ENCODE peak calls at places on chromosome 21, in ten cellular contexts. X, J, U, E, F, M, A, K, D and N are unnamed samples.

GRCh38 chr21:33811147-33812024 is 104.2 kb downstream of the ATP5PO start:
- DNase-seq in M (no peak), F (no peak), K (no peak), J (no peak), X (no peak), D (no peak), A (no peak), U (no peak), E (no peak), N (no peak)

GRCh38 chr21:17467829-17468228 is 45.0 kb upstream of the CXADR start:
- DNase-seq in U (no peak), X (no peak), F (no peak), D (no peak), E (no peak), K (no peak), M (no peak), J (no peak), A (no peak), N (no peak)

GRCh38 chr21:40732998-40733397 is 114.0 kb downstream of the DSCAM start:
- DNase-seq in J (no peak), A (no peak), F (no peak), K (no peak), E (no peak), X (no peak), M (no peak), U (no peak), D (no peak), N (no peak)

GRCh38 chr21:33396966-33397365 is 6.2 kb upstream of the IFNGR2 start:
- DNase-seq in D (no peak), U (no peak), M (no peak), J (peak; percentile 93), E (peak; percentile 85), A (no peak), X (no peak), F (peak; percentile 88), K (peak; percentile 84), N (no peak)

GRCh38 chr21:32143222-32143939 is 135.5 kb downstream of the MIS18A start:
- DNase-seq in E (peak; percentile 88), U (no peak), F (peak; percentile 70), A (no peak), J (no peak), K (no peak), X (no peak), D (no peak), M (no peak), N (peak; percentile 49)

GRCh38 chr21:17921579-17922530 is 102.7 kb upstream of the C21orf91 start:
- DNase-seq in X (no peak), A (no peak), M (no peak), J (peak; percentile 87), K (peak; percentile 87), U (no peak), D (no peak), F (peak; percentile 99), E (peak; percentile 91), N (no peak)

GRCh38 chr21:41631564-41632461 is 123.9 kb upstream of the TMPRSS2 start:
- DNase-seq in A (no peak), U (peak; percentile 62), K (peak; percentile 36), F (peak; percentile 64), D (no peak), X (no peak), E (peak; percentile 43), J (peak; percentile 51), M (no peak), N (no peak)

GRCh38 chr21:10272216-10272615 is 249.2 kb upstream of the TPTE start:
- DNase-seq in A (no peak), M (no peak), J (no peak), E (no peak), F (no peak), D (no peak), U (no peak), K (peak; percentile 7), X (no peak), N (no peak)

GRCh38 chr21:32834825-32835224 is 63.3 kb upstream of the PAXBP1 start:
- DNase-seq in A (no peak), J (no peak), D (no peak), X (no peak), K (no peak), F (no peak), M (no peak), U (no peak), E (no peak), N (no peak)

GRCh38 chr21:46662367-46662654 is 26.8 kb downstream of the PRMT2 start:
- DNase-seq in X (no peak), M (no peak), D (no peak), A (no peak), U (no peak), E (no peak), J (no peak), K (no peak), F (no peak), N (no peak)

GRCh38 chr21:45847870-45848269 is 133.7 kb upstream of the COL6A1 start:
- DNase-seq in J (no peak), M (no peak), K (no peak), E (no peak), X (no peak), A (no peak), U (no peak), F (no peak), D (no peak), N (no peak)

GRCh38 chr21:41283211-41283818 is 33.3 kb upstream of the FAM3B start:
- DNase-seq in K (peak; percentile 94), A (peak; percentile 31), U (peak; percentile 50), X (peak; percentile 15), M (no peak), E (peak; percentile 86), J (peak; percentile 95), D (peak; percentile 62), F (peak; percentile 90), N (no peak)

GRCh38 chr21:28266061-28266460 is 726.6 kb downstream of the LTN1 start:
- DNase-seq in X (no peak), J (no peak), U (no peak), M (no peak), A (no peak), E (no peak), D (no peak), F (no peak), K (no peak), N (no peak)
- TF ChIP-seq CTCF in X (no peak), J (no peak), U (no peak), M (no peak), A (no peak), E (no peak), D (no peak), F (no peak), K (no peak), N (no peak)

GRCh38 chr21:43355925-43356289 is 71.0 kb downstream of the SIK1 start:
- DNase-seq in M (no peak), F (no peak), X (no peak), J (no peak), A (no peak), K (no peak), E (no peak), D (no peak), U (no peak), N (no peak)
- TF ChIP-seq CTCF in M (no peak), F (no peak), X (no peak), J (no peak), A (peak; percentile 21), K (no peak), E (no peak), D (no peak), U (no peak), N (no peak)

DNA sequence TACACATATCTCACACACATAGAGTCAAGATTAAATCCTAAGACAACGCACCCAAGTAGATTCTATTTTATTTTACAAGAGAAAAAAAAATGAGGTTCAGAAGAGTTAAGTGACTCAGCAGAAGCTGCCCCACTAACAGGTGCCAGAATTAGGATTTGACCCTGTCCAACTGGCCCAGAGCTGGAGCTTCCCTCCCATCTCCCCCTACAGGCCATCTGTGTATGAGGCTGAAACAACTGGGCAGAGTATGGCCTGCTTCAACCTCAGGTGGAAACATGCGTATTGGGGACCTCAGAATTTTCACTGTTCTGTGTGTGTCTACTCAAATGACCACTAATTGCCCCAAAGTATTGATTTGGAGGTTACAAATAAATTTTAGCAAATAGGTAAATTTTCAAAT is 29.9 kb downstream of the PSMG1 start:
- DNase-seq in F (peak; percentile 24), E (no peak), A (no peak), U (no peak), X (no peak), M (no peak), J (no peak), D (no peak), K (peak; percentile 11), N (no peak)
- TF ChIP-seq CTCF in F (peak; percentile 51), E (peak; percentile 44), A (peak; percentile 58), U (no peak), X (no peak), M (peak; percentile 54), J (peak; percentile 60), D (no peak), K (peak; percentile 66), N (peak; percentile 29)

GRCh38 chr21:36719614-36720013 is 20.7 kb downstream of the SIM2 start:
- DNase-seq in J (no peak), A (no peak), X (no peak), U (peak; percentile 52), K (no peak), E (no peak), D (no peak), M (no peak), F (no peak), N (no peak)
- TF ChIP-seq CTCF in J (no peak), A (no peak), X (no peak), U (no peak), K (no peak), E (no peak), D (no peak), M (peak; percentile 36), F (no peak), N (no peak)

GRCh38 chr21:44618504-44618903 is 6.6 kb downstream of the KRTAP10-8 start:
- DNase-seq in M (no peak), F (no peak), D (no peak), A (no peak), K (peak; percentile 20), J (peak; percentile 9), U (no peak), X (no peak), E (peak; percentile 15), N (no peak)
- TF ChIP-seq CTCF in M (no peak), F (no peak), D (no peak), A (peak; percentile 33), K (peak; percentile 26), J (no peak), U (no peak), X (no peak), E (peak; percentile 22), N (no peak)

GRCh38 chr21:25791321-25791720 is 56.5 kb downstream of the GABPA start:
- DNase-seq in K (peak; percentile 3), J (no peak), U (no peak), X (no peak), A (no peak), F (no peak), E (no peak), M (no peak), D (no peak), N (no peak)
- TF ChIP-seq CTCF in K (no peak), J (no peak), U (no peak), X (no peak), A (no peak), F (no peak), E (no peak), M (no peak), D (no peak), N (no peak)